ENCODE peak calls at places on chromosome 11, in nine cellular contexts. V, N, M, Z, Y, W, S, E and K are unnamed samples.

GRCh38 chr11:46710821-46711269 is 8.2 kb upstream of the F2 start:
- DNase-seq in N (no peak), Z (peak; percentile 40), M (no peak), V (peak; percentile 95), S (peak; percentile 97), E (no peak), Y (peak; percentile 83), W (no peak), K (peak; percentile 80)

GRCh38 chr11:112889446-112889845 is 71.8 kb upstream of the NCAM1 start:
- DNase-seq in N (no peak), W (no peak), V (no peak), Z (no peak), Y (no peak), M (no peak), S (no peak), E (no peak), K (no peak)

GRCh38 chr11:120334894-120335462 is 1.2 kb upstream of the ARHGEF12 start:
- DNase-seq in V (peak; percentile 98), Z (peak; percentile 90), Y (peak; percentile 97), E (peak; percentile 91), W (peak; percentile 84), M (no peak), S (peak; percentile 85), N (peak; percentile 71), K (peak; percentile 93)

GRCh38 chr11:76824980-76825725 is 35.6 kb upstream of the ACER3 start:
- DNase-seq in N (no peak), Z (peak; percentile 10), V (no peak), E (peak; percentile 49), S (no peak), M (peak; percentile 92), W (no peak), Y (no peak), K (no peak)

GRCh38 chr11:59629996-59630395 is 14.4 kb upstream of the OSBP start:
- DNase-seq in M (no peak), S (no peak), N (no peak), V (no peak), Z (no peak), W (no peak), E (no peak), Y (no peak), K (no peak)

GRCh38 chr11:66076561-66076960 is 6.5 kb downstream of the PACS1 start:
- DNase-seq in E (no peak), S (peak; percentile 26), N (no peak), Z (no peak), W (no peak), Y (no peak), M (no peak), V (no peak), K (no peak)

GRCh38 chr11:116772443-116773202 is at the start of gene BUD13:
- DNase-seq in V (peak; percentile 78), N (peak; percentile 94), M (no peak), Y (peak; percentile 88), Z (peak; percentile 94), W (peak; percentile 91), E (peak; percentile 86), S (peak; percentile 66), K (peak; percentile 94)

GRCh38 chr11:48210052-48210451 is 6.6 kb upstream of the OR4B1 start:
- DNase-seq in M (no peak), E (no peak), N (no peak), Z (no peak), W (no peak), V (no peak), Y (no peak), S (no peak), K (peak; percentile 9)

GRCh38 chr11:27718346-27718852 is 18.1 kb upstream of the BDNF start:
- DNase-seq in V (peak; percentile 93), Y (peak; percentile 95), W (no peak), M (no peak), E (peak; percentile 57), Z (peak; percentile 18), N (peak; percentile 91), S (peak; percentile 91), K (peak; percentile 98)

GRCh38 chr11:117428186-117428855 is 100.7 kb downstream of the CEP164 start:
- DNase-seq in M (no peak), W (no peak), V (no peak), Y (no peak), S (no peak), E (no peak), Z (no peak), N (no peak), K (no peak)

GRCh38 chr11:78810489-78811090 is 235.9 kb upstream of the NARS2 start:
- DNase-seq in V (no peak), S (no peak), N (peak; percentile 38), Y (no peak), E (no peak), Z (no peak), W (no peak), M (no peak), K (no peak)

GRCh38 chr11:20551096-20551495 is 48.3 kb upstream of the SLC6A5 start:
- DNase-seq in Z (no peak), W (no peak), S (no peak), V (no peak), M (no peak), E (no peak), Y (no peak), N (no peak), K (no peak)
- H3K9ac ChIP-seq in Z (no peak overlapping the region), W (no peak overlapping the region), S (no peak overlapping the region), V (no peak overlapping the region), M (no peak overlapping the region), E (no peak overlapping the region), Y (no peak overlapping the region), N (no peak overlapping the region), K (no peak overlapping the region)

GRCh38 chr11:10693509-10694071 is at the start of gene IRAG1:
- DNase-seq in V (peak; percentile 70), W (no peak), Z (peak; percentile 38), S (peak; percentile 62), N (peak; percentile 11), Y (peak; percentile 74), M (no peak), E (no peak), K (peak; percentile 78)
- H3K4me3 ChIP-seq in V (peak within 1 kb of the TSS; percentile 56), W (no peak within 1 kb of the TSS), Z (peak within 1 kb of the TSS; percentile 22), S (peak within 1 kb of the TSS; percentile 58), N (no peak within 1 kb of the TSS), Y (peak within 1 kb of the TSS; percentile 84), M (no peak within 1 kb of the TSS), E (no peak within 1 kb of the TSS), K (peak within 1 kb of the TSS; percentile 86)

GRCh38 chr11:128965485-128965884 is 22.8 kb upstream of the TP53AIP1 start:
- DNase-seq in Y (peak; percentile 30), M (no peak), N (no peak), Z (no peak), E (peak; percentile 20), W (peak; percentile 69), V (peak; percentile 12), S (no peak), K (peak; percentile 27)
- H3K4me1 ChIP-seq in Y (no peaks in the 10 kb centered on the region), M (no peaks in the 10 kb centered on the region), N (no peaks in the 10 kb centered on the region), Z (no peaks in the 10 kb centered on the region), E (peaks cover 18% of the 10 kb centered on the region), W (peaks cover 26% of the 10 kb centered on the region), V (no peaks in the 10 kb centered on the region), S (no peaks in the 10 kb centered on the region), K (peaks cover 3% of the 10 kb centered on the region)

DNA sequence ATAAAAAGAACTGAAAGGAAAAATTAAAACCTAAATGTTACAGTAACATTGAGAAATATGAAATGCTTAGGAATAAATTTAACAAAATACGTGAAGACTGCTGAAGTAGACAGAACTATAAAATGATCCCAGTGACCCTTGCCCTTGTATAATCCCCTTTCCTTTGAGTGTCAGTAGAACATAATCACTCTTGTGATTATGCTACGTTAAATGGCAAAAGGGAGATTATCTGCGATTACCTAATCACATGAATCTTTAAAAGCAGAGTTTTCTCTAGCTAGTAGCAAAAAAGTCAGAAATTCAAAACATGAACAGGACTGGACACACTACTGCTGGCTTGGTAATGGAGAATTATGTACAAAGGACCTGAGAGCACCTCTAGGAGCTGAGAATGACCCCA is 157.0 kb downstream of the ATG16L2 start:
- DNase-seq in V (no peak), M (no peak), Z (no peak), W (no peak), N (no peak), S (no peak), E (no peak), Y (no peak), K (no peak)
- H3K9ac ChIP-seq in V (no peak overlapping the region), M (no peak overlapping the region), Z (no peak overlapping the region), W (no peak overlapping the region), N (no peak overlapping the region), S (no peak overlapping the region), E (no peak overlapping the region), Y (peak overlapping the region; percentile 1), K (no peak overlapping the region)

DNA sequence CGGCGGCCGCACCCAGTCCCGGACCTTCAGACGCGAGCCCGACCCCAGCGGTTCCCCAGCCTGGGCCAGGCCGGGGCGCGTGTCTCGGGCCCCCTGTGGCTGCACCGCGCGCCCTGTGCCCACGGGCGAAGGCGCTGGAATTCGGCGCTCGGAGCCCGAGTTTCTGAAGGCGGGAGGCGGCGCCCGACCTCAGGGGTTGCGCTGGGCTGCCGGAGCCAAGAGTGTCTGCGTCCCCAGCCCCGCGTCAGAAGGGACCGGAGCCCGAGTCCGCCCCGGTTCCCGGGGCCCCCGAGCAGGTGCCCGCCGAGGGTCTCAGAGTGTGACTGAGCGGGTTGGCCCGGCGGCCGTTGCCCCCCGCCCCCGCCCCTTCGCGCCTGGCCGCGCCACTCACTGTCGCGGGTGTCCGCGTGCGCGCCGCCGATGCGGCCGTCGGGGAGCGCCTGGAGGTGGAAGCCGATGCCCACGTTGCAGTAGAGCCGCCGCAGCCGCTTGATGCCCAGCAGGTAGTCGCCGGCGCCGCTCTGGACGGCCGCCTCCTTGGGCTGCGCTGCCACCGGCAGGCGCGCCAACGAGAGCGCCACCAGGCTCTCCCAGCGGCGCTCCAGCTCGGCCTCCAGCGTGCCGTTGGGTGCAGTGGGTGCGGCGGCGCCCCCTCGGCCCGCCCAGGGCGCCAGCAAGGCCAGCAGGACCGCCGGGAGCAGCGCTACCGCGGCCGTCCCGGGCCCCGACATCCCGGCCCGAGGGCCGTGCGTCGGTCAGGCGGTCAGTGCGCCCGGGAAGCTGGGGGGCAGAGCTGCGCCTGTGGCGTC is 583 bp downstream of the FGF4 start:
- DNase-seq in W (no peak), N (peak; percentile 65), Z (no peak), M (no peak), V (no peak), S (no peak), Y (no peak), E (no peak), K (no peak)
- H3K4me3 ChIP-seq in W (no peak overlapping the region), N (peak overlapping the region; percentile 51), Z (no peak overlapping the region), M (no peak overlapping the region), V (no peak overlapping the region), S (no peak overlapping the region), Y (no peak overlapping the region), E (no peak overlapping the region), K (no peak overlapping the region)